ENCODE peak calls at places on chromosome 10, in six cellular contexts. M, W, H, C, O and D are unnamed samples.

GRCh38 chr10:86439544-86439943 is 72.9 kb upstream of the GRID1 start:
- DNase-seq in M (no peak), W (no peak), H (no peak), C (peak), O (no peak), D (peak)

GRCh38 chr10:72414642-72415041 is 59.9 kb upstream of the DNAJB12 start:
- DNase-seq in M (no peak), W (no peak), H (no peak), C (no peak), O (no peak), D (no peak)

GRCh38 chr10:93894516-93895378 is 969 bp downstream of the SLC35G1 start:
- DNase-seq in M (no peak), W (no peak), H (no peak), C (no peak), O (peak), D (no peak)

GRCh38 chr10:119166111-119166500 is 592 bp upstream of the SFXN4 start:
- DNase-seq in M (no peak), W (no peak), H (no peak), C (no peak), O (no peak), D (no peak)

GRCh38 chr10:42989481-42989921 is 87.4 kb upstream of the RET start:
- DNase-seq in M (no peak), W (no peak), H (no peak), C (no peak), O (no peak), D (peak)

GRCh38 chr10:73110345-73110849 is at the start of gene NUDT13:
- DNase-seq in M (peak), W (no peak), H (peak), C (peak), O (peak), D (peak)

GRCh38 chr10:26407406-26407969 is 30.7 kb upstream of the APBB1IP start:
- DNase-seq in M (no peak), W (no peak), H (no peak), C (no peak), O (no peak), D (no peak)

GRCh38 chr10:62457598-62457997 is 83.4 kb downstream of the ZNF365 start:
- DNase-seq in M (no peak), W (no peak), H (no peak), C (no peak), O (no peak), D (no peak)

GRCh38 chr10:76899490-76899889 is 738.1 kb downstream of the KCNMA1 start:
- DNase-seq in M (no peak), W (no peak), H (no peak), C (no peak), O (no peak), D (no peak)

GRCh38 chr10:62433181-62433692 is 59.1 kb downstream of the ZNF365 start:
- DNase-seq in M (peak), W (no peak), H (no peak), C (peak), O (no peak), D (peak)

GRCh38 chr10:71193516-71193915 is 18.9 kb upstream of the UNC5B start:
- DNase-seq in M (no peak), W (no peak), H (no peak), C (no peak), O (no peak), D (no peak)

GRCh38 chr10:52578871-52579405 is 193.6 kb downstream of the MBL2 start:
- DNase-seq in M (no peak), W (no peak), H (no peak), C (no peak), O (peak), D (no peak)

GRCh38 chr10:116045957-116046356 is 227.0 kb downstream of the GFRA1 start:
- DNase-seq in M (no peak), W (no peak), H (no peak), C (no peak), O (no peak), D (no peak)

GRCh38 chr10:19719320-19719719 is 96.9 kb upstream of the PLXDC2 start:
- DNase-seq in M (no peak), W (no peak), H (no peak), C (no peak), O (no peak), D (no peak)

GRCh38 chr10:73897693-73898092 is 13.2 kb upstream of the PLAU start:
- DNase-seq in M (no peak), W (no peak), H (no peak), C (no peak), O (no peak), D (no peak)

GRCh38 chr10:73339436-73339835 is 19.2 kb downstream of the CFAP70 start:
- DNase-seq in M (no peak), W (no peak), H (no peak), C (no peak), O (no peak), D (peak)

GRCh38 chr10:94308866-94309265 is 53.9 kb downstream of the NOC3L start:
- DNase-seq in M (no peak), W (no peak), H (no peak), C (no peak), O (no peak), D (no peak)

GRCh38 chr10:11515596-11516418 is 95.6 kb downstream of the USP6NL start:
- DNase-seq in M (peak), W (peak), H (peak), C (peak), O (peak), D (peak)

GRCh38 chr10:71401969-71402368 is 5.2 kb downstream of the CDH23 start:
- DNase-seq in M (no peak), W (no peak), H (no peak), C (no peak), O (no peak), D (no peak)

GRCh38 chr10:90986870-90987269 is 66.0 kb upstream of the ANKRD1 start:
- DNase-seq in M (no peak), W (no peak), H (no peak), C (no peak), O (no peak), D (no peak)

GRCh38 chr10:71080381-71081228 is 131.8 kb upstream of the UNC5B start:
- DNase-seq in M (no peak), W (no peak), H (no peak), C (peak), O (no peak), D (peak)

GRCh38 chr10:68079434-68079833 is 4.4 kb upstream of the HERC4 start:
- DNase-seq in M (no peak), W (no peak), H (no peak), C (no peak), O (no peak), D (no peak)

GRCh38 chr10:122780391-122780790 is 65.3 kb downstream of the CUZD1 start:
- DNase-seq in M (no peak), W (no peak), H (no peak), C (no peak), O (no peak), D (no peak)

GRCh38 chr10:77667426-77668324 is 30.1 kb upstream of the KCNMA1 start:
- DNase-seq in M (no peak), W (no peak), H (no peak), C (no peak), O (no peak), D (no peak)

GRCh38 chr10:3432089-3432488 is 259.5 kb upstream of the PITRM1 start:
- DNase-seq in M (no peak), W (no peak), H (no peak), C (no peak), O (no peak), D (no peak)

GRCh38 chr10:100186813-100187212 is 984 bp upstream of the ERLIN1 start:
- DNase-seq in M (peak), W (no peak), H (no peak), C (peak), O (no peak), D (no peak)

GRCh38 chr10:16787361-16787791 is 29.8 kb downstream of the RSU1 start:
- DNase-seq in M (peak), W (no peak), H (no peak), C (no peak), O (no peak), D (no peak)